ENCODE peak calls at places on chromosomes 2 and 18, in four cellular contexts. One of them, this sample, is unnamed.
A peak's percentile ranks its signal among the peaks of the same experiment; 100 is the strongest.

GRCh38 chr2:164903214-164903613 is 52.1 kb downstream of the SLC38A11 start:
- DNase-seq in iPS-NIHi11: no peak
- DNase-seq in type B pancreatic cell: no peak
- DNase-seq in heart left ventricle: no peak
- DNase-seq in this sample: no peak

GRCh38 chr2:200184748-200185574 is 121.5 kb upstream of the SPATS2L start:
- DNase-seq in iPS-NIHi11: no peak
- DNase-seq in type B pancreatic cell: no peak
- DNase-seq in heart left ventricle: no peak
- DNase-seq in this sample: no peak

GRCh38 chr2:120735750-120736170 is at the start of gene GLI2:
- DNase-seq in iPS-NIHi11: peak; percentile 89
- DNase-seq in type B pancreatic cell: peak; percentile 88
- DNase-seq in heart left ventricle: peak; percentile 63
- DNase-seq in this sample: peak; percentile 90

GRCh38 chr2:200089040-200089755 is 133.8 kb downstream of the MAIP1 start:
- DNase-seq in iPS-NIHi11: no peak
- DNase-seq in type B pancreatic cell: no peak
- DNase-seq in heart left ventricle: no peak
- DNase-seq in this sample: no peak

GRCh38 chr2:29071032-29071975 is 3.0 kb downstream of the PCARE start:
- DNase-seq in iPS-NIHi11: no peak
- DNase-seq in type B pancreatic cell: no peak
- DNase-seq in heart left ventricle: no peak
- DNase-seq in this sample: no peak

GRCh38 chr2:239389414-239390329 is 11.1 kb downstream of the HDAC4 start:
- DNase-seq in iPS-NIHi11: no peak
- DNase-seq in type B pancreatic cell: no peak
- DNase-seq in heart left ventricle: no peak
- DNase-seq in this sample: peak; percentile 57

GRCh38 chr18:62403125-62403524 is 78.0 kb downstream of the TNFRSF11A start:
- DNase-seq in iPS-NIHi11: no peak
- DNase-seq in type B pancreatic cell: no peak
- DNase-seq in heart left ventricle: no peak
- DNase-seq in this sample: no peak

GRCh38 chr2:64749446-64749845 is 95.7 kb upstream of the SERTAD2 start:
- DNase-seq in iPS-NIHi11: no peak
- DNase-seq in type B pancreatic cell: no peak
- DNase-seq in heart left ventricle: no peak
- DNase-seq in this sample: no peak

GRCh38 chr18:5294113-5294617 is 1.4 kb downstream of the ZBTB14 start:
- DNase-seq in iPS-NIHi11: peak; percentile 38
- DNase-seq in type B pancreatic cell: no peak
- DNase-seq in heart left ventricle: no peak
- DNase-seq in this sample: no peak

GRCh38 chr2:241064802-241065354 is 37.2 kb downstream of the MTERF4 start:
- DNase-seq in iPS-NIHi11: no peak
- DNase-seq in type B pancreatic cell: peak; percentile 68
- DNase-seq in heart left ventricle: no peak
- DNase-seq in this sample: no peak

GRCh38 chr2:224311226-224311625 is 90.7 kb downstream of the FAM124B start:
- DNase-seq in iPS-NIHi11: no peak
- DNase-seq in type B pancreatic cell: no peak
- DNase-seq in heart left ventricle: no peak
- DNase-seq in this sample: no peak

GRCh38 chr2:171522057-171522803 is at the start of gene CYBRD1:
- DNase-seq in iPS-NIHi11: peak; percentile 66
- DNase-seq in type B pancreatic cell: peak; percentile 72
- DNase-seq in heart left ventricle: peak; percentile 90
- DNase-seq in this sample: peak; percentile 93

GRCh38 chr18:76354348-76354747 is 140.7 kb downstream of the ZNF516 start:
- DNase-seq in iPS-NIHi11: no peak
- DNase-seq in type B pancreatic cell: no peak
- DNase-seq in heart left ventricle: no peak
- DNase-seq in this sample: no peak

GRCh38 chr2:105652014-105652796 is 92.5 kb upstream of the NCK2 start:
- DNase-seq in iPS-NIHi11: no peak
- DNase-seq in type B pancreatic cell: no peak
- DNase-seq in heart left ventricle: no peak
- DNase-seq in this sample: no peak

GRCh38 chr18:23627325-23627724 is 35.4 kb downstream of the ANKRD29 start:
- DNase-seq in iPS-NIHi11: no peak
- DNase-seq in type B pancreatic cell: no peak
- DNase-seq in heart left ventricle: no peak
- DNase-seq in this sample: no peak

GRCh38 chr2:218023636-218024035 is 20.8 kb upstream of the TNS1 start:
- DNase-seq in iPS-NIHi11: no peak
- DNase-seq in type B pancreatic cell: peak; percentile 34
- DNase-seq in heart left ventricle: no peak
- DNase-seq in this sample: peak; percentile 45

GRCh38 chr18:10444314-10445006 is 10.0 kb upstream of the APCDD1 start:
- DNase-seq in iPS-NIHi11: no peak
- DNase-seq in type B pancreatic cell: no peak
- DNase-seq in heart left ventricle: no peak
- DNase-seq in this sample: no peak

GRCh38 chr2:240960309-240960962 is 38.0 kb upstream of the SNED1 start:
- DNase-seq in iPS-NIHi11: peak; percentile 47
- DNase-seq in type B pancreatic cell: peak; percentile 81
- DNase-seq in heart left ventricle: peak; percentile 67
- DNase-seq in this sample: peak; percentile 5

GRCh38 chr2:28729698-28730097 is 21.9 kb upstream of the PPP1CB start:
- DNase-seq in iPS-NIHi11: no peak
- DNase-seq in type B pancreatic cell: no peak
- DNase-seq in heart left ventricle: no peak
- DNase-seq in this sample: no peak

GRCh38 chr2:110853516-110853915 is 121.1 kb downstream of the ACOXL start:
- DNase-seq in iPS-NIHi11: peak; percentile 59
- DNase-seq in type B pancreatic cell: no peak
- DNase-seq in heart left ventricle: no peak
- DNase-seq in this sample: no peak

GRCh38 chr2:99701503-99701902 is 211.7 kb upstream of the REV1 start:
- DNase-seq in iPS-NIHi11: no peak
- DNase-seq in type B pancreatic cell: no peak
- DNase-seq in heart left ventricle: no peak
- DNase-seq in this sample: no peak

GRCh38 chr2:215498411-215498810 is 62.5 kb upstream of the FN1 start:
- DNase-seq in iPS-NIHi11: no peak
- DNase-seq in type B pancreatic cell: no peak
- DNase-seq in heart left ventricle: no peak
- DNase-seq in this sample: no peak

GRCh38 chr2:28281739-28282138 is 110.9 kb upstream of the FOSL2 start:
- DNase-seq in iPS-NIHi11: no peak
- DNase-seq in type B pancreatic cell: no peak
- DNase-seq in heart left ventricle: no peak
- DNase-seq in this sample: no peak

GRCh38 chr2:242075163-242075562 is 205.6 kb downstream of the RTP5 start:
- DNase-seq in iPS-NIHi11: no peak
- DNase-seq in type B pancreatic cell: no peak
- DNase-seq in heart left ventricle: no peak
- DNase-seq in this sample: no peak

GRCh38 chr2:237472187-237472712 is 14.8 kb upstream of the MLPH start:
- DNase-seq in iPS-NIHi11: no peak
- DNase-seq in type B pancreatic cell: no peak
- DNase-seq in heart left ventricle: no peak
- DNase-seq in this sample: no peak

GRCh38 chr2:24307961-24308360 is 52.4 kb downstream of the ITSN2 start:
- DNase-seq in iPS-NIHi11: no peak
- DNase-seq in type B pancreatic cell: no peak
- DNase-seq in heart left ventricle: no peak
- DNase-seq in this sample: no peak

GRCh38 chr2:74573747-74574562 is 19.4 kb downstream of the DOK1 start:
- DNase-seq in iPS-NIHi11: no peak
- DNase-seq in type B pancreatic cell: no peak
- DNase-seq in heart left ventricle: no peak
- DNase-seq in this sample: no peak

GRCh38 chr2:2847131-2847740 is 516.2 kb upstream of the MYT1L start:
- DNase-seq in iPS-NIHi11: no peak
- DNase-seq in type B pancreatic cell: no peak
- DNase-seq in heart left ventricle: peak; percentile 25
- DNase-seq in this sample: no peak

GRCh38 chr2:36407403-36407802 is 51.8 kb downstream of the CRIM1 start:
- DNase-seq in iPS-NIHi11: no peak
- DNase-seq in type B pancreatic cell: no peak
- DNase-seq in heart left ventricle: no peak
- DNase-seq in this sample: no peak

GRCh38 chr18:23578891-23579653 is 7.2 kb downstream of the NPC1 start:
- DNase-seq in iPS-NIHi11: no peak
- DNase-seq in type B pancreatic cell: no peak
- DNase-seq in heart left ventricle: no peak
- DNase-seq in this sample: no peak